ENCODE peak calls at places on chromosomes 5 and 9, in six cellular contexts. One of them, this sample, is unnamed.

GRCh38 chr5:33854733-33855151 is 37.0 kb downstream of the ADAMTS12 start:
- DNase-seq in SK-N-SH: no peak
- DNase-seq in HepG2: peak; percentile 55
- DNase-seq in HCT116: no peak
- DNase-seq in K562: no peak
- DNase-seq in GM12878: no peak
- DNase-seq in this sample: no peak

GRCh38 chr9:116870566-116870965 is 183.5 kb downstream of the TRIM32 start:
- DNase-seq in SK-N-SH: peak; percentile 32
- DNase-seq in HepG2: peak; percentile 2
- DNase-seq in HCT116: peak; percentile 63
- DNase-seq in K562: no peak
- DNase-seq in GM12878: no peak
- DNase-seq in this sample: peak; percentile 46

GRCh38 chr9:116800885-116801284 is 113.8 kb downstream of the TRIM32 start:
- DNase-seq in SK-N-SH: no peak
- DNase-seq in HepG2: no peak
- DNase-seq in HCT116: no peak
- DNase-seq in K562: no peak
- DNase-seq in GM12878: no peak
- DNase-seq in this sample: peak; percentile 15

GRCh38 chr9:130058154-130058553 is 4.4 kb downstream of the GPR107 start:
- DNase-seq in SK-N-SH: peak; percentile 48
- DNase-seq in HepG2: no peak
- DNase-seq in HCT116: no peak
- DNase-seq in K562: peak; percentile 21
- DNase-seq in GM12878: no peak
- DNase-seq in this sample: no peak

GRCh38 chr5:132595624-132596023 is 38.8 kb downstream of the RAD50 start:
- DNase-seq in SK-N-SH: no peak
- DNase-seq in HepG2: no peak
- DNase-seq in HCT116: no peak
- DNase-seq in K562: no peak
- DNase-seq in GM12878: no peak
- DNase-seq in this sample: no peak

GRCh38 chr9:121288874-121289553 is 21.1 kb downstream of the GSN start:
- DNase-seq in SK-N-SH: no peak
- DNase-seq in HepG2: peak; percentile 83
- DNase-seq in HCT116: no peak
- DNase-seq in K562: no peak
- DNase-seq in GM12878: no peak
- DNase-seq in this sample: peak; percentile 67

GRCh38 chr9:129352157-129352870 is 174.3 kb upstream of the IER5L start:
- DNase-seq in SK-N-SH: peak; percentile 95
- DNase-seq in HepG2: no peak
- DNase-seq in HCT116: no peak
- DNase-seq in K562: no peak
- DNase-seq in GM12878: no peak
- DNase-seq in this sample: peak; percentile 61

GRCh38 chr5:139662617-139663016 is 14.5 kb downstream of the CXXC5 start:
- DNase-seq in SK-N-SH: no peak
- DNase-seq in HepG2: no peak
- DNase-seq in HCT116: no peak
- DNase-seq in K562: no peak
- DNase-seq in GM12878: no peak
- DNase-seq in this sample: no peak

GRCh38 chr9:132648685-132649084 is 21.1 kb downstream of the DDX31 start:
- DNase-seq in SK-N-SH: no peak
- DNase-seq in HepG2: no peak
- DNase-seq in HCT116: no peak
- DNase-seq in K562: no peak
- DNase-seq in GM12878: no peak
- DNase-seq in this sample: no peak

GRCh38 chr5:97545856-97546570 is 363.0 kb upstream of the RIOK2 start:
- DNase-seq in SK-N-SH: no peak
- DNase-seq in HepG2: no peak
- DNase-seq in HCT116: no peak
- DNase-seq in K562: no peak
- DNase-seq in GM12878: no peak
- DNase-seq in this sample: no peak

GRCh38 chr5:57551974-57552537 is 69.4 kb upstream of the ACTBL2 start:
- DNase-seq in SK-N-SH: no peak
- DNase-seq in HepG2: no peak
- DNase-seq in HCT116: no peak
- DNase-seq in K562: no peak
- DNase-seq in GM12878: no peak
- DNase-seq in this sample: no peak

GRCh38 chr5:176679365-176680225 is 32.3 kb downstream of the TSPAN17 start:
- DNase-seq in SK-N-SH: no peak
- DNase-seq in HepG2: no peak
- DNase-seq in HCT116: no peak
- DNase-seq in K562: no peak
- DNase-seq in GM12878: no peak
- DNase-seq in this sample: no peak

GRCh38 chr9:126985870-126986498 is 71.4 kb downstream of the RALGPS1 start:
- DNase-seq in SK-N-SH: no peak
- DNase-seq in HepG2: peak; percentile 5
- DNase-seq in HCT116: peak; percentile 93
- DNase-seq in K562: peak; percentile 22
- DNase-seq in GM12878: peak; percentile 92
- DNase-seq in this sample: no peak

GRCh38 chr5:34511915-34512314 is 144.2 kb upstream of the RAI14 start:
- DNase-seq in SK-N-SH: no peak
- DNase-seq in HepG2: no peak
- DNase-seq in HCT116: no peak
- DNase-seq in K562: no peak
- DNase-seq in GM12878: no peak
- DNase-seq in this sample: no peak

GRCh38 chr5:74042559-74043357 is 416.8 kb downstream of the ARHGEF28 start:
- DNase-seq in SK-N-SH: no peak
- DNase-seq in HepG2: no peak
- DNase-seq in HCT116: no peak
- DNase-seq in K562: no peak
- DNase-seq in GM12878: no peak
- DNase-seq in this sample: no peak

GRCh38 chr5:40622463-40623252 is 57.1 kb upstream of the PTGER4 start:
- DNase-seq in SK-N-SH: no peak
- DNase-seq in HepG2: no peak
- DNase-seq in HCT116: no peak
- DNase-seq in K562: no peak
- DNase-seq in GM12878: no peak
- DNase-seq in this sample: no peak

GRCh38 chr5:167639213-167639612 is 652.2 kb upstream of the WWC1 start:
- DNase-seq in SK-N-SH: no peak
- DNase-seq in HepG2: no peak
- DNase-seq in HCT116: no peak
- DNase-seq in K562: no peak
- DNase-seq in GM12878: no peak
- DNase-seq in this sample: no peak

GRCh38 chr5:167639761-167640160 is 651.7 kb upstream of the WWC1 start:
- DNase-seq in SK-N-SH: no peak
- DNase-seq in HepG2: no peak
- DNase-seq in HCT116: no peak
- DNase-seq in K562: no peak
- DNase-seq in GM12878: no peak
- DNase-seq in this sample: no peak

GRCh38 chr5:167643616-167644015 is 647.8 kb upstream of the WWC1 start:
- DNase-seq in SK-N-SH: no peak
- DNase-seq in HepG2: no peak
- DNase-seq in HCT116: no peak
- DNase-seq in K562: no peak
- DNase-seq in GM12878: no peak
- DNase-seq in this sample: no peak

GRCh38 chr5:167642779-167643517 is 648.5 kb upstream of the WWC1 start:
- DNase-seq in SK-N-SH: peak; percentile 8
- DNase-seq in HepG2: no peak
- DNase-seq in HCT116: no peak
- DNase-seq in K562: no peak
- DNase-seq in GM12878: no peak
- DNase-seq in this sample: no peak

GRCh38 chr5:167644619-167645018 is 646.8 kb upstream of the WWC1 start:
- DNase-seq in SK-N-SH: no peak
- DNase-seq in HepG2: no peak
- DNase-seq in HCT116: no peak
- DNase-seq in K562: no peak
- DNase-seq in GM12878: no peak
- DNase-seq in this sample: no peak
- TF ChIP-seq YY1 in SK-N-SH: no peak
- TF ChIP-seq YY1 in HepG2: no peak
- TF ChIP-seq YY1 in HCT116: no peak
- TF ChIP-seq YY1 in K562: no peak
- TF ChIP-seq YY1 in GM12878: no peak
- TF ChIP-seq YY1 in this sample: no peak

DNA sequence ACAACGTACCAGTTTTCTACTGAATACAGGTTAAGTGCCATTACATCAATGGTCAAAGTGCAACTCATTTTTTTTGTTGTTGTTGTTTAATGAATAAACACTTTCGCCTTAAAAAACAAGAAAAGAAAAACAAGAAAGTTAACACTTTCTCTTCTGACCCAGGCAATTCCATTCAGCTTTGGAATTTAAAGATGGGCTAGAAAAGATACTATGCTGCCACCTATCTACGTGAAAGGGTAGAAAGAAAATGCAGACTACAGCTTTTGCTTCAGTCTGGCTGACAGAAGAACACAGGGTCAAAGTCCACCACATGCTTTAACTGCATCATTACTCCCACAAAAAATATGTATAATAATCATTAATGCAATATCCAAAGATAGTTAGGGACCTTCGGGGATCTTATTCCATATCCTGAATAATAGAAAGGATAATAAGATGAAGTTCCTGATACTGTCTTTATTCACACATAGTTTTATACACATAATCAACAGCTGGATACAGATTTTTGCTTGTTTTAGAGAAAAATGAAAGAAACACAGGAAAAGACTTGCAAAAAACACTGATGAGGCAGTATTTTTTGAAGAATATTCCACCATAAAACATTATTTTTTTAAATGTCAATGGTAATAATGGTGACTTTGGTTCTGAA is 40.4 kb downstream of the ZDHHC21 start:
- DNase-seq in SK-N-SH: peak; percentile 40
- DNase-seq in HepG2: peak; percentile 70
- DNase-seq in HCT116: no peak
- DNase-seq in K562: peak; percentile 25
- DNase-seq in GM12878: no peak
- DNase-seq in this sample: no peak
- TF ChIP-seq RAD21 in SK-N-SH: peak; percentile 74
- TF ChIP-seq RAD21 in HepG2: peak; percentile 18
- TF ChIP-seq RAD21 in HCT116: peak; percentile 20
- TF ChIP-seq RAD21 in K562: peak; percentile 82
- TF ChIP-seq RAD21 in GM12878: no peak
- TF ChIP-seq RAD21 in this sample: peak; percentile 76

GRCh38 chr9:69181908-69182353 is 7.9 kb downstream of the TJP2 start:
- DNase-seq in SK-N-SH: no peak
- DNase-seq in HepG2: no peak
- DNase-seq in HCT116: no peak
- DNase-seq in K562: no peak
- DNase-seq in GM12878: no peak
- DNase-seq in this sample: no peak
- TF ChIP-seq YY1 in SK-N-SH: no peak
- TF ChIP-seq YY1 in HepG2: no peak
- TF ChIP-seq YY1 in HCT116: no peak
- TF ChIP-seq YY1 in K562: no peak
- TF ChIP-seq YY1 in GM12878: no peak
- TF ChIP-seq YY1 in this sample: no peak

DNA sequence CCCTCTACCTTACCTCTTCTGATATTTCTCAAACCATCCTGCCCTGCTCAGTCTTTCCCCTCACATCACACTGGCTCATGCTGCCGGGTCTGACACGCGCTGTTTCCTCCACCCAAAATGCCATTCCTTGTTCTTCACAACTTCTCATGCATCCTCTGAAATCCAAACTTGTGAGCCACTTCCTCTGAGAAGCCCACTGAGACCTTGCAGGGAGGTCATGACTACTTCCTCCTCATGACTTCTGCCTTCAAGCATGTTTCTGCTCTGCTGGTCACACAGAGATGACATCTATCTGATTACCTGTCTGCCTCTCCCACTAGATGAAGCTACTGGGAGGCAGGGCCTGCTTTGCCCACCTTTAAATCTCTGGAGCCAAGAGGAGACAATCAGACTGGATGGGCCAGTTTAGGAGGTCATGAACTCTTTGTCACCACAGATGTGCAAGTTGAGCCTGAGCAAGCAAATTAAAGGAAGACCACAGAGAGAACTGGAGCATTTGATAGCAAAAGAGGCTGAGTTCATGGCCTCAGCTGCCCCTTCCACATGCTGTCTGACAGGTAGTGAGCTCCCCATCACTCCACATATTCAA is 119.8 kb upstream of the TBC1D2 start:
- DNase-seq in SK-N-SH: no peak
- DNase-seq in HepG2: no peak
- DNase-seq in HCT116: no peak
- DNase-seq in K562: peak; percentile 73
- DNase-seq in GM12878: no peak
- DNase-seq in this sample: no peak
- TF ChIP-seq RAD21 in SK-N-SH: no peak
- TF ChIP-seq RAD21 in HepG2: no peak
- TF ChIP-seq RAD21 in HCT116: no peak
- TF ChIP-seq RAD21 in K562: no peak
- TF ChIP-seq RAD21 in GM12878: no peak
- TF ChIP-seq RAD21 in this sample: no peak

GRCh38 chr9:70534471-70534870 is 120.0 kb upstream of the KLF9 start:
- DNase-seq in SK-N-SH: no peak
- DNase-seq in HepG2: no peak
- DNase-seq in HCT116: no peak
- DNase-seq in K562: no peak
- DNase-seq in GM12878: no peak
- DNase-seq in this sample: no peak
- TF ChIP-seq YY1 in SK-N-SH: no peak
- TF ChIP-seq YY1 in HepG2: no peak
- TF ChIP-seq YY1 in HCT116: no peak
- TF ChIP-seq YY1 in K562: no peak
- TF ChIP-seq YY1 in GM12878: no peak
- TF ChIP-seq YY1 in this sample: no peak

DNA sequence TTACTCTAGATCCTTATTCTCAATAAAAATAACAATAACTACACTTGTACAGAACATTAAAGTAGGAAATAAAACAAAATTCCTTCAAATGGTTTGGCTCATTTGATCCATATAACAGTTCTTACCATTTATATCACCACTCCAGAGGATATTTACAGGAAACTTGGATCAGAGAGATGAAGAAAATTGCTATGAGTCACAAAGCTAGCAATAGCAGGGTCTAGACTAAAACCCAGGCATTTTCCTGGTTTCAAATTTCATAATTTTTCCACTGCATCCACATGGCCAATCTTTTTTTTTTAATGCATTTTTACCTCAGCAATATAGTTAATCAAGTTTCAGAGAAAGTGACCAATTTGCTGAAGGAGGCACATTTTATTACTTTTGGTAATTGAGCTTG is 299.2 kb downstream of the ELAVL2 start:
- DNase-seq in SK-N-SH: no peak
- DNase-seq in HepG2: no peak
- DNase-seq in HCT116: no peak
- DNase-seq in K562: no peak
- DNase-seq in GM12878: no peak
- DNase-seq in this sample: no peak
- TF ChIP-seq RAD21 in SK-N-SH: no peak
- TF ChIP-seq RAD21 in HepG2: no peak
- TF ChIP-seq RAD21 in HCT116: no peak
- TF ChIP-seq RAD21 in K562: no peak
- TF ChIP-seq RAD21 in GM12878: no peak
- TF ChIP-seq RAD21 in this sample: no peak

This sample was measured in H1.